ENCODE peak calls at places on chromosomes 11 and 22, in five cellular contexts. One of them, this sample, is unnamed.
A peak's percentile ranks its signal among the peaks of the same experiment; 100 is the strongest.

GRCh38 chr11:129414144-129414876 is 38.7 kb downstream of the BARX2 start:
- DNase-seq in endothelial cell of umbilical vein: no peak
- DNase-seq in suprapubic skin: no peak
- DNase-seq in HepG2: no peak
- DNase-seq in spleen: no peak
- DNase-seq in this sample: no peak

GRCh38 chr11:70862093-70862492 is 390.3 kb downstream of the SHANK2 start:
- DNase-seq in endothelial cell of umbilical vein: no peak
- DNase-seq in suprapubic skin: no peak
- DNase-seq in HepG2: no peak
- DNase-seq in spleen: no peak
- DNase-seq in this sample: no peak

GRCh38 chr11:103368151-103368550 is 258.9 kb downstream of the DYNC2H1 start:
- DNase-seq in endothelial cell of umbilical vein: no peak
- DNase-seq in suprapubic skin: no peak
- DNase-seq in HepG2: no peak
- DNase-seq in spleen: no peak
- DNase-seq in this sample: no peak

GRCh38 chr11:28153586-28153985 is 45.4 kb downstream of the METTL15 start:
- DNase-seq in endothelial cell of umbilical vein: no peak
- DNase-seq in suprapubic skin: no peak
- DNase-seq in HepG2: no peak
- DNase-seq in spleen: no peak
- DNase-seq in this sample: no peak

GRCh38 chr11:47271961-47272661 is 2.2 kb downstream of the MADD start:
- DNase-seq in endothelial cell of umbilical vein: no peak
- DNase-seq in suprapubic skin: no peak
- DNase-seq in HepG2: no peak
- DNase-seq in spleen: no peak
- DNase-seq in this sample: peak; percentile 62

GRCh38 chr22:38566726-38567504 is 3.1 kb downstream of the DMC1 start:
- DNase-seq in endothelial cell of umbilical vein: no peak
- DNase-seq in suprapubic skin: no peak
- DNase-seq in HepG2: no peak
- DNase-seq in spleen: no peak
- DNase-seq in this sample: no peak

GRCh38 chr22:19991395-19991644 is 25.3 kb downstream of the ARVCF start:
- DNase-seq in endothelial cell of umbilical vein: no peak
- DNase-seq in suprapubic skin: no peak
- DNase-seq in HepG2: no peak
- DNase-seq in spleen: no peak
- DNase-seq in this sample: no peak

GRCh38 chr11:96061730-96062524 is 138.0 kb upstream of the MTMR2 start:
- DNase-seq in endothelial cell of umbilical vein: peak; percentile 66
- DNase-seq in suprapubic skin: no peak
- DNase-seq in HepG2: peak; percentile 56
- DNase-seq in spleen: no peak
- DNase-seq in this sample: no peak

GRCh38 chr11:32396331-32396730 is 39.0 kb downstream of the WT1 start:
- DNase-seq in endothelial cell of umbilical vein: no peak
- DNase-seq in suprapubic skin: no peak
- DNase-seq in HepG2: no peak
- DNase-seq in spleen: no peak
- DNase-seq in this sample: no peak

GRCh38 chr11:122920579-122920978 is 38.0 kb downstream of the JHY start:
- DNase-seq in endothelial cell of umbilical vein: no peak
- DNase-seq in suprapubic skin: no peak
- DNase-seq in HepG2: no peak
- DNase-seq in spleen: no peak
- DNase-seq in this sample: no peak

GRCh38 chr22:36334081-36334831 is 53.5 kb downstream of the MYH9 start:
- DNase-seq in endothelial cell of umbilical vein: no peak
- DNase-seq in suprapubic skin: no peak
- DNase-seq in HepG2: no peak
- DNase-seq in spleen: peak; percentile 88
- DNase-seq in this sample: no peak

GRCh38 chr11:27254744-27255446 is 108.1 kb downstream of the CCDC34 start:
- DNase-seq in endothelial cell of umbilical vein: no peak
- DNase-seq in suprapubic skin: no peak
- DNase-seq in HepG2: no peak
- DNase-seq in spleen: no peak
- DNase-seq in this sample: no peak

GRCh38 chr22:20244744-20245576 is 23.2 kb downstream of the RTN4R start:
- DNase-seq in endothelial cell of umbilical vein: no peak
- DNase-seq in suprapubic skin: no peak
- DNase-seq in HepG2: no peak
- DNase-seq in spleen: peak; percentile 88
- DNase-seq in this sample: no peak

GRCh38 chr11:1226981-1227550 is 4.2 kb downstream of the MUC5B start:
- DNase-seq in endothelial cell of umbilical vein: no peak
- DNase-seq in suprapubic skin: peak; percentile 57
- DNase-seq in HepG2: no peak
- DNase-seq in spleen: peak; percentile 62
- DNase-seq in this sample: no peak

GRCh38 chr11:129195682-129196081 is 3.6 kb upstream of the ARHGAP32 start:
- DNase-seq in endothelial cell of umbilical vein: no peak
- DNase-seq in suprapubic skin: no peak
- DNase-seq in HepG2: no peak
- DNase-seq in spleen: no peak
- DNase-seq in this sample: no peak

GRCh38 chr11:126385991-126386728 is 30.7 kb downstream of the ST3GAL4 start:
- DNase-seq in endothelial cell of umbilical vein: no peak
- DNase-seq in suprapubic skin: peak; percentile 52
- DNase-seq in HepG2: no peak
- DNase-seq in spleen: peak; percentile 77
- DNase-seq in this sample: no peak

GRCh38 chr22:40855104-40855959 is 1.1 kb downstream of the ST13 start:
- DNase-seq in endothelial cell of umbilical vein: no peak
- DNase-seq in suprapubic skin: peak; percentile 61
- DNase-seq in HepG2: no peak
- DNase-seq in spleen: no peak
- DNase-seq in this sample: no peak

GRCh38 chr11:17752144-17752543 is 17.6 kb downstream of the KCNC1 start:
- DNase-seq in endothelial cell of umbilical vein: no peak
- DNase-seq in suprapubic skin: no peak
- DNase-seq in HepG2: no peak
- DNase-seq in spleen: peak; percentile 40
- DNase-seq in this sample: no peak

GRCh38 chr22:47967841-47968240 is 1205.4 kb downstream of the TBC1D22A start:
- DNase-seq in endothelial cell of umbilical vein: no peak
- DNase-seq in suprapubic skin: no peak
- DNase-seq in HepG2: no peak
- DNase-seq in spleen: no peak
- DNase-seq in this sample: no peak

GRCh38 chr11:70247710-70248072 is 22.8 kb upstream of the PPFIA1 start:
- DNase-seq in endothelial cell of umbilical vein: no peak
- DNase-seq in suprapubic skin: no peak
- DNase-seq in HepG2: no peak
- DNase-seq in spleen: no peak
- DNase-seq in this sample: peak; percentile 44

GRCh38 chr22:30955153-30955552 is 13.4 kb downstream of the MORC2 start:
- DNase-seq in endothelial cell of umbilical vein: no peak
- DNase-seq in suprapubic skin: no peak
- DNase-seq in HepG2: no peak
- DNase-seq in spleen: no peak
- DNase-seq in this sample: no peak

GRCh38 chr22:33971561-33971961 is 51.3 kb upstream of the LARGE1 start:
- DNase-seq in endothelial cell of umbilical vein: no peak
- DNase-seq in suprapubic skin: no peak
- DNase-seq in HepG2: peak; percentile 22
- DNase-seq in spleen: no peak
- DNase-seq in this sample: no peak

GRCh38 chr11:15624701-15625100 is 510.0 kb downstream of the INSC start:
- DNase-seq in endothelial cell of umbilical vein: no peak
- DNase-seq in suprapubic skin: no peak
- DNase-seq in HepG2: no peak
- DNase-seq in spleen: no peak
- DNase-seq in this sample: no peak

GRCh38 chr11:28833670-28834069 is 725.5 kb downstream of the METTL15 start:
- DNase-seq in endothelial cell of umbilical vein: peak; percentile 97
- DNase-seq in suprapubic skin: no peak
- DNase-seq in HepG2: no peak
- DNase-seq in spleen: no peak
- DNase-seq in this sample: no peak

GRCh38 chr22:30754971-30755759 is 60.5 kb downstream of the OSBP2 start:
- DNase-seq in endothelial cell of umbilical vein: peak; percentile 72
- DNase-seq in suprapubic skin: no peak
- DNase-seq in HepG2: peak; percentile 54
- DNase-seq in spleen: no peak
- DNase-seq in this sample: peak; percentile 62

GRCh38 chr11:119594639-119595249 is 134.3 kb downstream of the NECTIN1 start:
- DNase-seq in endothelial cell of umbilical vein: peak; percentile 70
- DNase-seq in suprapubic skin: no peak
- DNase-seq in HepG2: peak; percentile 23
- DNase-seq in spleen: no peak
- DNase-seq in this sample: no peak

GRCh38 chr11:93059074-93059957 is 89.9 kb downstream of the MTNR1B start:
- DNase-seq in endothelial cell of umbilical vein: no peak
- DNase-seq in suprapubic skin: no peak
- DNase-seq in HepG2: no peak
- DNase-seq in spleen: no peak
- DNase-seq in this sample: no peak

GRCh38 chr11:132278801-132279574 is 908.6 kb downstream of the NTM start:
- DNase-seq in endothelial cell of umbilical vein: peak; percentile 4
- DNase-seq in suprapubic skin: no peak
- DNase-seq in HepG2: no peak
- DNase-seq in spleen: no peak
- DNase-seq in this sample: no peak

GRCh38 chr11:96311120-96311568 is 31.9 kb downstream of the MAML2 start:
- DNase-seq in endothelial cell of umbilical vein: peak; percentile 89
- DNase-seq in suprapubic skin: no peak
- DNase-seq in HepG2: no peak
- DNase-seq in spleen: no peak
- DNase-seq in this sample: no peak

GRCh38 chr11:28483072-28483867 is 375.1 kb downstream of the METTL15 start:
- DNase-seq in endothelial cell of umbilical vein: no peak
- DNase-seq in suprapubic skin: no peak
- DNase-seq in HepG2: no peak
- DNase-seq in spleen: no peak
- DNase-seq in this sample: no peak

GRCh38 chr11:10606536-10607208 is 38.2 kb upstream of the LYVE1 start:
- DNase-seq in endothelial cell of umbilical vein: peak; percentile 79
- DNase-seq in suprapubic skin: no peak
- DNase-seq in HepG2: no peak
- DNase-seq in spleen: no peak
- DNase-seq in this sample: no peak

GRCh38 chr11:94581926-94582325 is 14.8 kb downstream of the PIWIL4 start:
- DNase-seq in endothelial cell of umbilical vein: no peak
- DNase-seq in suprapubic skin: no peak
- DNase-seq in HepG2: no peak
- DNase-seq in spleen: no peak
- DNase-seq in this sample: no peak

GRCh38 chr22:23305922-23306374 is 125.6 kb downstream of the BCR start:
- DNase-seq in endothelial cell of umbilical vein: peak; percentile 96
- DNase-seq in suprapubic skin: peak; percentile 78
- DNase-seq in HepG2: no peak
- DNase-seq in spleen: peak; percentile 85
- DNase-seq in this sample: peak; percentile 72

GRCh38 chr11:5851002-5851401 is 6.5 kb downstream of the OR52E8 start:
- DNase-seq in endothelial cell of umbilical vein: no peak
- DNase-seq in suprapubic skin: no peak
- DNase-seq in HepG2: no peak
- DNase-seq in spleen: no peak
- DNase-seq in this sample: no peak
- TF ChIP-seq POLR2AphosphoS5 in endothelial cell of umbilical vein: no peak
- TF ChIP-seq POLR2AphosphoS5 in suprapubic skin: no peak
- TF ChIP-seq POLR2AphosphoS5 in HepG2: no peak
- TF ChIP-seq POLR2AphosphoS5 in spleen: no peak
- TF ChIP-seq POLR2AphosphoS5 in this sample: no peak

GRCh38 chr22:32423664-32424063 is 11.6 kb upstream of the RTCB start:
- DNase-seq in endothelial cell of umbilical vein: no peak
- DNase-seq in suprapubic skin: no peak
- DNase-seq in HepG2: no peak
- DNase-seq in spleen: no peak
- DNase-seq in this sample: no peak
- TF ChIP-seq POLR2AphosphoS5 in endothelial cell of umbilical vein: no peak
- TF ChIP-seq POLR2AphosphoS5 in suprapubic skin: no peak
- TF ChIP-seq POLR2AphosphoS5 in HepG2: no peak
- TF ChIP-seq POLR2AphosphoS5 in spleen: no peak
- TF ChIP-seq POLR2AphosphoS5 in this sample: no peak

DNA sequence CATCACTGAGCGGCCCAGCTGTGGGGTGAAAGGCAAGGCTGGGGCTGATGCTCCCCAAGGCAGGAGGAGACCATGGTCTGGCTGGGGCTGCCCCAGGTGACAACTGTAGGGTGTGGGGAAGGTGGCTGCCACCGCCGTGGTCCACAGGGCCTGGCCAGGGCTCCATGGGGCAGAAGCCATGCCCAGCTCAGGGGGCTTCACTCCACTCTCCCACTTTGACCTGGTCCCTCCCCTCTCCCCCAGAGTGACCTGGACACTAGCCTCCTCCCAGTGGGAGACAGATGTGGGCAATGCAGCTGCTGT is 52.9 kb downstream of the CDKN1C start:
- DNase-seq in endothelial cell of umbilical vein: no peak
- DNase-seq in suprapubic skin: no peak
- DNase-seq in HepG2: no peak
- DNase-seq in spleen: no peak
- DNase-seq in this sample: no peak
- TF ChIP-seq POLR2AphosphoS5 in endothelial cell of umbilical vein: no peak
- TF ChIP-seq POLR2AphosphoS5 in suprapubic skin: no peak
- TF ChIP-seq POLR2AphosphoS5 in HepG2: no peak
- TF ChIP-seq POLR2AphosphoS5 in spleen: no peak
- TF ChIP-seq POLR2AphosphoS5 in this sample: no peak

GRCh38 chr11:65403607-65404121 is 17.2 kb downstream of the FRMD8 start:
- DNase-seq in endothelial cell of umbilical vein: no peak
- DNase-seq in suprapubic skin: no peak
- DNase-seq in HepG2: no peak
- DNase-seq in spleen: no peak
- DNase-seq in this sample: no peak
- TF ChIP-seq POLR2AphosphoS5 in endothelial cell of umbilical vein: no peak
- TF ChIP-seq POLR2AphosphoS5 in suprapubic skin: no peak
- TF ChIP-seq POLR2AphosphoS5 in HepG2: no peak
- TF ChIP-seq POLR2AphosphoS5 in spleen: peak; percentile 71
- TF ChIP-seq POLR2AphosphoS5 in this sample: no peak